ENCODE peak calls at places on chromosomes 13 and 19, in nine cellular contexts. V is stimulated activated CD4-positive, alpha-beta T cell treated with anti-CD3 and anti-CD28 coated beads, Interleukin-2, amount 100 ng/mL, for 4 hours; S is keratinocyte; C is heart right ventricle; Y is fibroblast of pulmonary artery; R is EL; E is NCI-H2227 treated with DMSO at 0.1 percent for 48 hours; B is SK-N-DZ; P is HT1080. K is an unnamed sample.
A peak's percentile ranks its signal among the peaks of the same experiment; 100 is the strongest.

GRCh38 chr13:110618780-110619179 is 3.4 kb downstream of the NAXD start:
- DNase-seq in V (no peak), S (no peak), C (no peak), Y (no peak), R (no peak), E (no peak), B (no peak), P (no peak), K (no peak)

GRCh38 chr19:35908977-35909683 is 1.0 kb upstream of the TYROBP start:
- DNase-seq in V (no peak), S (no peak), C (peak; percentile 72), Y (no peak), R (no peak), E (no peak), B (no peak), P (no peak), K (no peak)

GRCh38 chr19:48477696-48478338 is 8.6 kb downstream of the CYTH2 start:
- DNase-seq in V (no peak), S (no peak), C (no peak), Y (no peak), R (no peak), E (no peak), B (no peak), P (no peak), K (no peak)

GRCh38 chr13:28559636-28560259 is 64.8 kb upstream of the FLT1 start:
- DNase-seq in V (no peak), S (no peak), C (no peak), Y (no peak), R (no peak), E (no peak), B (no peak), P (no peak), K (no peak)

GRCh38 chr13:113848431-113849260 is 15.2 kb downstream of the GAS6 start:
- DNase-seq in V (no peak), S (no peak), C (no peak), Y (no peak), R (no peak), E (no peak), B (no peak), P (no peak), K (no peak)

GRCh38 chr13:112448621-112449544 is 72.7 kb downstream of the SPACA7 start:
- DNase-seq in V (no peak), S (no peak), C (no peak), Y (no peak), R (no peak), E (no peak), B (no peak), P (no peak), K (no peak)

GRCh38 chr13:50995870-50996269 is 86.3 kb downstream of the RNASEH2B start:
- DNase-seq in V (no peak), S (no peak), C (no peak), Y (no peak), R (no peak), E (no peak), B (no peak), P (no peak), K (no peak)

GRCh38 chr19:1699386-1699785 is 47.0 kb upstream of the TCF3 start:
- DNase-seq in V (no peak), S (no peak), C (no peak), Y (no peak), R (no peak), E (no peak), B (no peak), P (no peak), K (no peak)

GRCh38 chr13:48431987-48432615 is 19.2 kb upstream of the LPAR6 start:
- DNase-seq in V (no peak), S (no peak), C (no peak), Y (peak; percentile 53), R (peak; percentile 68), E (no peak), B (no peak), P (no peak), K (no peak)

GRCh38 chr13:114130131-114130707 is 2.2 kb downstream of the RASA3 start:
- DNase-seq in V (no peak), S (no peak), C (no peak), Y (no peak), R (peak; percentile 17), E (no peak), B (no peak), P (no peak), K (no peak)

GRCh38 chr19:7527516-7528191 is 5.2 kb downstream of the MCOLN1 start:
- DNase-seq in V (no peak), S (no peak), C (no peak), Y (no peak), R (no peak), E (no peak), B (no peak), P (no peak), K (no peak)

GRCh38 chr19:55032170-55032569 is 5.9 kb downstream of the GP6 start:
- DNase-seq in V (no peak), S (no peak), C (no peak), Y (no peak), R (no peak), E (no peak), B (no peak), P (no peak), K (no peak)

GRCh38 chr13:33740134-33740538 is 77.8 kb upstream of the RFC3 start:
- DNase-seq in V (no peak), S (no peak), C (no peak), Y (peak; percentile 95), R (peak; percentile 73), E (no peak), B (no peak), P (peak; percentile 62), K (no peak)

GRCh38 chr19:7637374-7638256 is 705 bp downstream of the STXBP2 start:
- DNase-seq in V (no peak), S (no peak), C (no peak), Y (peak; percentile 17), R (no peak), E (no peak), B (no peak), P (no peak), K (no peak)

GRCh38 chr13:111013196-111013595 is 98.3 kb upstream of the ANKRD10 start:
- DNase-seq in V (no peak), S (no peak), C (no peak), Y (no peak), R (no peak), E (no peak), B (no peak), P (no peak), K (no peak)

GRCh38 chr13:89514534-89515312 is 1832.8 kb upstream of the MIR17HG start:
- DNase-seq in V (no peak), S (peak; percentile 28), C (no peak), Y (peak; percentile 74), R (no peak), E (peak; percentile 12), B (no peak), P (peak; percentile 84), K (no peak)

GRCh38 chr13:30857018-30857417 is 49.1 kb upstream of the MEDAG start:
- DNase-seq in V (no peak), S (no peak), C (no peak), Y (no peak), R (no peak), E (no peak), B (no peak), P (no peak), K (peak; percentile 63)

GRCh38 chr19:3653865-3654513 is 27.4 kb upstream of the CACTIN start:
- DNase-seq in V (no peak), S (no peak), C (no peak), Y (no peak), R (no peak), E (no peak), B (no peak), P (no peak), K (no peak)

GRCh38 chr19:39941615-39942507 is 7.4 kb upstream of the FCGBP start:
- DNase-seq in V (peak; percentile 51), S (no peak), C (no peak), Y (peak; percentile 42), R (peak; percentile 47), E (no peak), B (peak; percentile 80), P (peak; percentile 70), K (no peak)